ENCODE peak calls at places on chromosomes 16 and 17, in four cellular contexts. H is CD8-positive, alpha-beta T cell; D is brain microvascular endothelial cell; R is left ventricle myocardium inferior. S is an unnamed sample.

GRCh38 chr16:56789360-56789759 is 59.4 kb downstream of the NUP93 start:
- DNase-seq in H (no peak), D (peak; percentile 35), R (no peak), S (no peak)

GRCh38 chr17:42055496-42055895 is 5.1 kb upstream of the C17orf113 start:
- DNase-seq in H (no peak), D (no peak), R (no peak), S (no peak)

GRCh38 chr16:12729448-12729847 is 74.2 kb downstream of the CPPED1 start:
- DNase-seq in H (no peak), D (peak; percentile 70), R (no peak), S (peak; percentile 81)

GRCh38 chr17:40956401-40957254 is 10.1 kb downstream of the KRT39 start:
- DNase-seq in H (no peak), D (peak; percentile 98), R (no peak), S (peak; percentile 93)

GRCh38 chr16:27314986-27315332 is 1.2 kb downstream of the IL4R start:
- DNase-seq in H (no peak), D (no peak), R (no peak), S (no peak)

GRCh38 chr16:80862153-80862552 is 57.8 kb upstream of the CDYL2 start:
- DNase-seq in H (no peak), D (no peak), R (no peak), S (no peak)

GRCh38 chr17:30433514-30433913 is 43.7 kb upstream of the GOSR1 start:
- DNase-seq in H (no peak), D (peak; percentile 97), R (no peak), S (peak; percentile 59)

GRCh38 chr16:66167564-66168291 is 198.8 kb upstream of the CDH5 start:
- DNase-seq in H (no peak), D (no peak), R (no peak), S (no peak)

GRCh38 chr17:80082403-80083135 is 18.8 kb upstream of the GAA start:
- DNase-seq in H (peak; percentile 66), D (peak; percentile 50), R (no peak), S (no peak)

GRCh38 chr17:40399185-40399584 is 18.5 kb downstream of the TOP2A start:
- DNase-seq in H (no peak), D (peak; percentile 12), R (no peak), S (peak; percentile 5)

GRCh38 chr16:78584213-78584860 is 484.9 kb downstream of the WWOX start:
- DNase-seq in H (no peak), D (no peak), R (no peak), S (no peak)

GRCh38 chr16:11604783-11605563 is 18.3 kb upstream of the LITAF start:
- DNase-seq in H (no peak), D (no peak), R (peak; percentile 64), S (no peak)

GRCh38 chr17:50872710-50873424 is 6.7 kb upstream of the TOB1 start:
- DNase-seq in H (peak; percentile 51), D (no peak), R (no peak), S (no peak)

GRCh38 chr17:17698869-17699351 is 17.7 kb downstream of the RAI1 start:
- DNase-seq in H (no peak), D (no peak), R (no peak), S (no peak)

GRCh38 chr17:28967240-28968135 is 16.2 kb upstream of the PHF12 start:
- DNase-seq in H (no peak), D (no peak), R (no peak), S (no peak)

GRCh38 chr16:30966033-30966619 is 8.6 kb downstream of the SETD1A start:
- DNase-seq in H (no peak), D (no peak), R (no peak), S (no peak)

GRCh38 chr17:49834118-49834743 is 13.6 kb downstream of the TAC4 start:
- DNase-seq in H (no peak), D (no peak), R (no peak), S (no peak)

GRCh38 chr16:60142991-60143705 is 1409.0 kb upstream of the GOT2 start:
- DNase-seq in H (no peak), D (no peak), R (no peak), S (no peak)

GRCh38 chr17:5819921-5820685 is 235.8 kb upstream of the NLRP1 start:
- DNase-seq in H (no peak), D (no peak), R (no peak), S (no peak)

GRCh38 chr17:40975516-40975915 is 8.6 kb downstream of the KRT40 start:
- DNase-seq in H (no peak), D (no peak), R (no peak), S (no peak)

GRCh38 chr17:80466188-80466705 is 10.2 kb downstream of the NPTX1 start:
- DNase-seq in H (no peak), D (no peak), R (no peak), S (no peak)

GRCh38 chr17:3961564-3962047 is 2.6 kb downstream of the ATP2A3 start:
- DNase-seq in H (peak; percentile 68), D (no peak), R (no peak), S (no peak)

GRCh38 chr16:19406891-19407491 is 10.7 kb upstream of the TMC5 start:
- DNase-seq in H (no peak), D (no peak), R (no peak), S (no peak)

GRCh38 chr16:11989238-11990160 is 13.0 kb downstream of the SNX29 start:
- DNase-seq in H (no peak), D (no peak), R (no peak), S (no peak)

GRCh38 chr16:74190292-74190691 is 106.3 kb upstream of the PSMD7 start:
- DNase-seq in H (no peak), D (no peak), R (no peak), S (no peak)

GRCh38 chr17:13601776-13602551 is at the start of gene HS3ST3A1:
- DNase-seq in H (no peak), D (peak; percentile 66), R (peak; percentile 33), S (no peak)

GRCh38 chr16:22317001-22317530 is 19.9 kb downstream of the POLR3E start:
- DNase-seq in H (peak; percentile 4), D (no peak), R (no peak), S (no peak)

GRCh38 chr17:17826942-17827785 is 9.6 kb downstream of the SREBF1 start:
- DNase-seq in H (no peak), D (no peak), R (no peak), S (no peak)

GRCh38 chr16:21650517-21650916 is 1.9 kb downstream of the IGSF6 start:
- DNase-seq in H (no peak), D (no peak), R (no peak), S (no peak)

GRCh38 chr16:65754799-65755691 is 611.4 kb upstream of the CDH5 start:
- DNase-seq in H (no peak), D (no peak), R (no peak), S (peak; percentile 78)

GRCh38 chr17:56505154-56505756 is 88.2 kb upstream of the NOG start:
- DNase-seq in H (no peak), D (no peak), R (no peak), S (no peak)

GRCh38 chr17:76492250-76492988 is 8.8 kb downstream of the RHBDF2 start:
- DNase-seq in H (peak; percentile 17), D (no peak), R (no peak), S (no peak)

GRCh38 chr16:81520560-81521135 is 76.0 kb downstream of the CMIP start:
- DNase-seq in H (no peak), D (no peak), R (no peak), S (no peak)

GRCh38 chr16:11639925-11640899 is 28.0 kb upstream of the SNN start:
- DNase-seq in H (no peak), D (peak; percentile 97), R (peak; percentile 83), S (peak; percentile 99)

GRCh38 chr17:64653325-64653984 is 8.7 kb downstream of the SMURF2 start:
- DNase-seq in H (no peak), D (no peak), R (no peak), S (no peak)

GRCh38 chr17:10171057-10171456 is 27.3 kb downstream of the GAS7 start:
- DNase-seq in H (no peak), D (no peak), R (peak; percentile 57), S (no peak)

GRCh38 chr16:3879887-3880564 is 487 bp downstream of the CREBBP start:
- DNase-seq in H (peak; percentile 79), D (peak; percentile 25), R (peak; percentile 82), S (no peak)

GRCh38 chr16:72921620-72922019 is 126.3 kb downstream of the ZFHX3 start:
- DNase-seq in H (no peak), D (peak; percentile 72), R (no peak), S (no peak)

GRCh38 chr16:82882249-82882648 is 255.5 kb downstream of the CDH13 start:
- DNase-seq in H (no peak), D (no peak), R (no peak), S (no peak)
- H3K4me3 ChIP-seq in H (no peak overlapping the region), D (no peak overlapping the region), R (no peak overlapping the region), S (no peak overlapping the region)

DNA sequence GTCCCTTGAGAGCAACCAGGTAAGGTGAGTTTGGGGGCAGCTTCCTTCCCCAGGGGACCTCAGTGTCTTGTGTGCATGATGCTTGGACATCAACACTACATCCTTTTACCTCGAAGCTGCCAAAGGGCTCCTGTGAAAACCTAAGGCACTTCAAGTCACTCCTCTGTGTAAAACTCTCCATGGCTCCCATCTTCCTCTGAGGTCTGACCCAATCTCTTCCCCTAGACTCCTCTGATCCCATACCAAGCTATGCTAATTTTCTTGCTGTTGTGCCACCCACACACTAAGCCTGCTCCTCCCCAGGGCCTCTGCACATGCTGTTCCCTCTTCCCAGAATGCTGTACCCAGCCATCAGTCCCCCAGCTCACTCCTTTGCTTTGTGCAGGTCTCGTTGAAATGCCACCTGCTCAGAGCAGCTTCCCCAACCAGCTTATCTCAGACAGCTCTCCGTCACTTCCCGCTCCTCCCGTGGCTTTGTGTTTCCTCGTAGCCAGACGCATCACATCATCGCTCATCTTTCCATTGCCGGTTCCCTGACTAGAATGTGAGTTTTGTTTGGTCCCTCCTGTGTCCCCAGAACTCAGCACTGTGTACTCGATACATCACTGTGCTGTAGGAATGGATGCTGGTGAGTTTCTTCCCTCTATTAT is 78.4 kb downstream of the CNGB1 start:
- DNase-seq in H (no peak), D (peak; percentile 62), R (no peak), S (no peak)
- H3K4me3 ChIP-seq in H (no peak overlapping the region), D (no peak overlapping the region), R (no peak overlapping the region), S (no peak overlapping the region)

GRCh38 chr17:45948881-45949624 is 50.0 kb upstream of the STH start:
- DNase-seq in H (peak; percentile 58), D (peak; percentile 52), R (peak; percentile 78), S (peak; percentile 4)
- H3K4me3 ChIP-seq in H (no peak overlapping the region), D (no peak overlapping the region), R (peak overlapping the region; percentile 53), S (no peak overlapping the region)

GRCh38 chr16:50155925-50156324 is 2.8 kb downstream of the TENT4B start:
- DNase-seq in H (no peak), D (no peak), R (no peak), S (no peak)
- H3K4me3 ChIP-seq in H (peak overlapping the region; percentile 64), D (no peak overlapping the region), R (peak overlapping the region; percentile 83), S (no peak overlapping the region)

GRCh38 chr17:72125226-72125651 is 4.4 kb downstream of the SOX9 start:
- DNase-seq in H (no peak), D (no peak), R (no peak), S (no peak)

GRCh38 chr17:72123496-72123963 is 2.7 kb downstream of the SOX9 start:
- DNase-seq in H (no peak), D (no peak), R (no peak), S (no peak)

GRCh38 chr17:72122668-72123495 is 2.1 kb downstream of the SOX9 start:
- DNase-seq in H (no peak), D (no peak), R (peak; percentile 29), S (no peak)

GRCh38 chr17:72125742-72126141 is 4.9 kb downstream of the SOX9 start:
- DNase-seq in H (no peak), D (no peak), R (no peak), S (no peak)

GRCh38 chr17:72123964-72124791 is 3.4 kb downstream of the SOX9 start:
- DNase-seq in H (no peak), D (no peak), R (no peak), S (no peak)
- H3K4me3 ChIP-seq in H (no peak overlapping the region), D (peak overlapping the region; percentile 36), R (peak overlapping the region; percentile 81), S (no peak overlapping the region)

GRCh38 chr17:75088902-75089417 is 1.2 kb downstream of the SLC16A5 start:
- DNase-seq in H (no peak), D (no peak), R (no peak), S (no peak)
- H3K4me3 ChIP-seq in H (no peak overlapping the region), D (no peak overlapping the region), R (peak overlapping the region; percentile 79), S (peak overlapping the region; percentile 69)

S was measured in BJ.